ENCODE peak calls at places on chromosome 7, in four cellular contexts. O is upper lobe of left lung, N is activated B cell treated with CpG ODN at 0.5 μM for 24 hours, M is suprapubic skin. K is an unnamed sample.

GRCh38 chr7:103915958-103916357 is 73.5 kb downstream of the RELN start:
- DNase-seq in O (no peak), N (no peak), M (no peak), K (no peak)

GRCh38 chr7:81685263-81685868 is 84.5 kb downstream of the HGF start:
- DNase-seq in O (no peak), N (no peak), M (no peak), K (no peak)

GRCh38 chr7:118184392-118184899 is 482 bp downstream of the LSM8 start:
- DNase-seq in O (no peak), N (no peak), M (no peak), K (no peak)

GRCh38 chr7:38383281-38383680 is 109.8 kb upstream of the TARP start:
- DNase-seq in O (no peak), N (no peak), M (no peak), K (no peak)

GRCh38 chr7:66961096-66961495 is 34.3 kb downstream of the SBDS start:
- DNase-seq in O (no peak), N (no peak), M (no peak), K (no peak)

GRCh38 chr7:136251826-136252225 is 274.7 kb upstream of the MTPN start:
- DNase-seq in O (no peak), N (no peak), M (no peak), K (no peak)

GRCh38 chr7:44802418-44803025 is 6.0 kb downstream of the PPIA start:
- DNase-seq in O (no peak), N (no peak), M (no peak), K (no peak)

GRCh38 chr7:103989200-103989784 is at the start of gene RELN:
- DNase-seq in O (no peak), N (no peak), M (no peak), K (no peak)

GRCh38 chr7:1998146-1998545 is 234.6 kb downstream of the MAD1L1 start:
- DNase-seq in O (no peak), N (no peak), M (no peak), K (no peak)

GRCh38 chr7:148336411-148336810 is 254.2 kb upstream of the C7orf33 start:
- DNase-seq in O (no peak), N (no peak), M (no peak), K (no peak)

GRCh38 chr7:29289156-29290021 is 94.8 kb downstream of the CHN2 start:
- DNase-seq in O (peak; percentile 26), N (no peak), M (no peak), K (no peak)

GRCh38 chr7:96910484-96910883 is 94.9 kb upstream of the DLX6 start:
- DNase-seq in O (no peak), N (no peak), M (no peak), K (no peak)

GRCh38 chr7:64640504-64640903 is 25.4 kb upstream of the ZNF107 start:
- DNase-seq in O (no peak), N (no peak), M (no peak), K (no peak)

GRCh38 chr7:33012364-33012763 is 50.2 kb downstream of the NT5C3A start:
- DNase-seq in O (no peak), N (no peak), M (no peak), K (no peak)

GRCh38 chr7:97215556-97215955 is 98.1 kb downstream of the SDHAF3 start:
- DNase-seq in O (no peak), N (no peak), M (no peak), K (no peak)

GRCh38 chr7:134866581-134866980 is 87.1 kb downstream of the CALD1 start:
- DNase-seq in O (no peak), N (no peak), M (no peak), K (no peak)

GRCh38 chr7:7948233-7948632 is 20.4 kb upstream of the GLCCI1 start:
- DNase-seq in O (no peak), N (no peak), M (no peak), K (no peak)

GRCh38 chr7:52843436-52843835 is 192.0 kb upstream of the POM121L12 start:
- DNase-seq in O (no peak), N (no peak), M (no peak), K (no peak)

GRCh38 chr7:132422502-132423101 is 153.7 kb downstream of the PLXNA4 start:
- DNase-seq in O (no peak), N (no peak), M (no peak), K (no peak)

GRCh38 chr7:49724071-49724470 is 49.4 kb upstream of the VWC2 start:
- DNase-seq in O (no peak), N (no peak), M (no peak), K (no peak)

GRCh38 chr7:29900745-29901144 is 88.9 kb downstream of the SCRN1 start:
- DNase-seq in O (no peak), N (no peak), M (no peak), K (no peak)

GRCh38 chr7:44988718-44989117 is 9.9 kb upstream of the MYO1G start:
- DNase-seq in O (no peak), N (no peak), M (no peak), K (no peak)

GRCh38 chr7:19327011-19327410 is 181.8 kb upstream of the FERD3L start:
- DNase-seq in O (no peak), N (no peak), M (no peak), K (no peak)

GRCh38 chr7:116863168-116863670 is 832 bp downstream of the CAPZA2 start:
- DNase-seq in O (no peak), N (no peak), M (no peak), K (no peak)

GRCh38 chr7:114218283-114218682 is 196.3 kb upstream of the FOXP2 start:
- DNase-seq in O (no peak), N (no peak), M (no peak), K (no peak)

GRCh38 chr7:19145429-19146201 is 394 bp upstream of the FERD3L start:
- DNase-seq in O (no peak), N (no peak), M (no peak), K (no peak)

GRCh38 chr7:49400891-49401550 is 372.4 kb upstream of the VWC2 start:
- DNase-seq in O (no peak), N (no peak), M (no peak), K (no peak)

GRCh38 chr7:137695942-137696341 is 150.8 kb downstream of the DGKI start:
- DNase-seq in O (no peak), N (no peak), M (no peak), K (no peak)

GRCh38 chr7:19024261-19024660 is 93.2 kb downstream of the TWIST1 start:
- DNase-seq in O (no peak), N (no peak), M (no peak), K (no peak)

GRCh38 chr7:35985126-35985754 is 167.8 kb upstream of the EEPD1 start:
- DNase-seq in O (peak; percentile 86), N (peak; percentile 56), M (peak; percentile 92), K (peak; percentile 81)
- TF ChIP-seq CTCF in O (peak; percentile 93), N (no peak), M (peak; percentile 80), K (peak; percentile 94)

GRCh38 chr7:26200113-26200443 is 468 bp downstream of the HNRNPA2B1 start:
- DNase-seq in O (peak; percentile 60), N (peak; percentile 72), M (peak; percentile 88), K (peak; percentile 59)

GRCh38 chr7:26201261-26202018 is at the start of gene CBX3:
- DNase-seq in O (peak; percentile 87), N (peak; percentile 90), M (peak; percentile 95), K (peak; percentile 80)

GRCh38 chr7:26199301-26200112 is 1.0 kb downstream of the HNRNPA2B1 start:
- DNase-seq in O (peak; percentile 73), N (peak; percentile 52), M (peak; percentile 87), K (peak; percentile 60)

GRCh38 chr7:26202019-26202985 is 757 bp downstream of the CBX3 start:
- DNase-seq in O (peak; percentile 48), N (no peak), M (no peak), K (peak; percentile 47)

DNA sequence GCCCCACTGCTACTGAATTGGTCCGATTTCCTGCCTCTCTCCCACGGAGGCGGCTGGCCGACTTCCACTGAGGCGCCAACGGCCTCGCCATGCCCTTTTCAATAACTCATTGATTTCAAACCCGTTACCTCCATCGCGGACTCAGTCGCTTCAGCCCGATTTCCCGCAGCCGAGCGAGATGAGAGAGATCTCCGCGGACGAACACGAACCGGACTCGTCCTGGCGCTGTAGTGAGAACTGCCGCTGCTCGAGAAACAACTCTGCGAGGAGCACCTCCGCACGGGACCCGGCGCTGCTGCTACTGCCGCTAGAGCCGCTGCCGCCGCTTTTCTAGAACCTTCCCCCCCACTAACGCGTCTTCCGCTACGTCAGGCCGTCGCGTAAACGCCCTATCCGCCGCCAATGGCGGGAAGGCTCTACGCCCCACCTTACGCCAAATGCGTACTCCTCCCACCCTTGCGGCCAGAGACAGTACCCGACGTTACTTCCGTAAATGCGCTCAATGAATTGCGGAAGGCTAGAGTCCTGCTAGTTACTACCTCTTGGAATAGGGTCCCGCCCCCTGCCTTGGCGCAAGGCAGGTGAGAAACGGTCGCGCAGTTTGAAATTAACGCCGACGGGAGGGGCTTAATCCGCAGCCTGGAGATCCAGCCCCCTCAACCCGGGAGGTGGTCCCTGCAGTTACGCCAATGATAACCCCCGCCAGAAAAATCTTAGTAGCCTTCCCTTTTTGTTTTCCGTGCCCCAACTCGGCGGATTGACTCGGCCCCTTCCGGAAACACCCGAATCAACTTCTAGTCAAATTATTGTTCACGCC is at the start of gene HNRNPA2B1:
- DNase-seq in O (peak; percentile 98), N (peak; percentile 95), M (peak; percentile 99), K (peak; percentile 96)
- TF ChIP-seq CTCF in O (peak; percentile 29), N (no peak), M (no peak), K (no peak)

DNA sequence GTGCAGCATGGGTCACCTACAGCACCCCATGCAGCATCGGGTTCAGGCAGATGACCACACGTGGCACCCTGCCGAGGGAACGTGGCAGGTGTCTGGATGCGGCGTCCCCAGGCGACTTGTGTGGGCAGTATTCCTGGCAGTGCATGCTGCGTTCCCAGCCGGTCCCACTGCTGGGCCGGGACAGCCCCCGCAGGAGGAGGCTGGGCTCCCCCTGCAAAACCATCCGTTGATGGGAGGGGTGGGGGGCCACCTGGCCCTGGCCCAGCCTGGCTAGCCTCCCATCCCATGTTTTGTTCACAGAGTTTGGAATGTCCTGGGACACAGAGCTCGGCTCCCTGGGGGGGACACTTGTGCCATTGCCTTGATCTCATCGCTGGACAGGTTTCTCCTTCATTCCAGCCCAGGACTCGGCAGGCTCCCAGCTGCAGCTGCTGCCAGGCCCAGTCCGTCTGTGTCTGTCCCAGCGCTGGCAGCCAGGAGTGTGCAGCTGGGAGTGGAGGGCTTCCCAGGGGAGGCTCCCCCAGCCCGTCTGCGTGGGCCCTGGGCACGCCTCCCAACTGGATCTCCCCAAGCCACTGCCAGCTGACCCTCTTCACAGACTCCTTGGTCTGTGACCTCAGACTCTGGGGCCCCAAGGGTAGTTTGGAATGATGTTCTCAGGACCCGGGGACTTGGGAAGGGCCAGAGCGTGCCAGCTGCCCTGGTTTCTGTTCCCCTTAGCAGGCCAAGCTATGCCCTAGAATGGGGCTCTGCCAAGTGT is 32.6 kb downstream of the TMEM270 start:
- DNase-seq in O (no peak), N (no peak), M (peak; percentile 92), K (no peak)
- TF ChIP-seq CTCF in O (no peak), N (no peak), M (no peak), K (no peak)

GRCh38 chr7:665751-666453 is 60.6 kb upstream of the DNAAF5 start:
- DNase-seq in O (no peak), N (no peak), M (no peak), K (no peak)
- TF ChIP-seq CTCF in O (no peak), N (no peak), M (no peak), K (no peak)

GRCh38 chr7:27161214-27161720 is 4.1 kb downstream of the HOXA9 start:
- DNase-seq in O (peak; percentile 65), N (no peak), M (no peak), K (peak; percentile 84)
- TF ChIP-seq CTCF in O (no peak), N (peak; percentile 14), M (no peak), K (peak; percentile 72)